ENCODE peak calls at places on chromosome 9, in ten cellular contexts. Z is HFF-Myc, T is transverse colon, G is GM06990, A is OCI-LY7, Y is GM23338, N is lower leg skin, X is esophagus squamous epithelium, H is esophagus muscularis mucosa, P is cardiac fibroblast. J is an unnamed sample.
A peak's percentile ranks its signal among the peaks of the same experiment; 100 is the strongest.

GRCh38 chr9:14749738-14750137 is 27.2 kb upstream of the CER1 start:
- DNase-seq in Z (no peak), T (no peak), G (no peak), A (no peak), Y (peak; percentile 17), N (no peak), X (no peak), H (no peak), P (no peak), J (no peak)

GRCh38 chr9:4755026-4755609 is 14.1 kb upstream of the AK3 start:
- DNase-seq in Z (no peak), T (no peak), G (no peak), A (no peak), Y (no peak), N (no peak), X (no peak), H (no peak), P (no peak), J (no peak)

GRCh38 chr9:93665566-93666278 is 89.3 kb downstream of the PHF2 start:
- DNase-seq in Z (no peak), T (peak; percentile 5), G (no peak), A (no peak), Y (no peak), N (no peak), X (no peak), H (no peak), P (no peak), J (no peak)

GRCh38 chr9:32930486-32930885 is 70.9 kb downstream of the APTX start:
- DNase-seq in Z (no peak), T (no peak), G (no peak), A (no peak), Y (no peak), N (no peak), X (no peak), H (no peak), P (no peak), J (no peak)

GRCh38 chr9:77534376-77535057 is 113.6 kb downstream of the GNA14 start:
- DNase-seq in Z (no peak), T (no peak), G (no peak), A (no peak), Y (peak; percentile 75), N (no peak), X (no peak), H (no peak), P (peak; percentile 35), J (no peak)

GRCh38 chr9:32431940-32432555 is 47.6 kb downstream of the ACO1 start:
- DNase-seq in Z (peak; percentile 22), T (peak; percentile 38), G (no peak), A (peak; percentile 35), Y (peak; percentile 60), N (no peak), X (no peak), H (no peak), P (peak; percentile 66), J (no peak)

GRCh38 chr9:5976668-5977397 is 38.6 kb downstream of the RANBP6 start:
- DNase-seq in Z (no peak), T (no peak), G (peak; percentile 3), A (no peak), Y (no peak), N (no peak), X (no peak), H (no peak), P (peak; percentile 5), J (no peak)

GRCh38 chr9:127155314-127155713 is 32.9 kb upstream of the ANGPTL2 start:
- DNase-seq in Z (no peak), T (no peak), G (no peak), A (no peak), Y (no peak), N (no peak), X (no peak), H (peak; percentile 53), P (no peak), J (no peak)

GRCh38 chr9:6842584-6842947 is 84.8 kb downstream of the KDM4C start:
- DNase-seq in Z (no peak), T (no peak), G (no peak), A (no peak), Y (no peak), N (no peak), X (no peak), H (no peak), P (peak; percentile 40), J (no peak)

GRCh38 chr9:20624201-20625002 is 2.1 kb upstream of the MLLT3 start:
- DNase-seq in Z (peak; percentile 65), T (peak; percentile 65), G (peak; percentile 33), A (peak; percentile 75), Y (peak; percentile 88), N (peak; percentile 47), X (no peak), H (no peak), P (peak; percentile 87), J (peak; percentile 1)

DNA sequence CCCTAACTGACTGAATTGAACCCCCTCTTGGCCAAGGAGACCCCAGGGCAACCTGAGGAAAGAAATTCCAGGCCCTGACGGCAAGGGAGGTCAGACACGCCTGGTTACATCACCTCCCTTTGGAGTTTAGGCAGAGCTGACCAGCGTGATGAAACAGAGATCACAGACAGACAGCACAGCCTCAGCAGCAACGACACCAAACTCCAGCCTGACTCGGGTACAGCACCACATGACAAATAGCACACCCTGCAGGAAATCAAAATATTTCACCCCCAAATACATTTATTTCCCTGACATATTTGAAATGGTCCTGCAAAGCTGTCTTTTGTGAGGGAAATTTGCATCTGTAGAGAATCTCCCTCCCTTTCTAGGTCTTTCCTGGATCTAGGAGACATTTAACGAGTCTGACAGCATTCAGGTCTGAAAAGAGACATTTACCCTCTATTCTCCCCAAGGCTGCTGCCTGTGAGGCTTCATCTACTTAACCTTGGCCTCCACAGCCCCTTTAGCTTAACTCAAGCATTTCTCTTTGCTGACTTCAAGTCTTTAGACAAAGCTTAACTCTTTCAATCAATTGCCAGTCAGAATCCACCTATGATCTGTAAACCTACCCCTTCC is 2.6 kb downstream of the QSOX2 start:
- DNase-seq in Z (no peak), T (no peak), G (no peak), A (peak; percentile 65), Y (peak; percentile 38), N (no peak), X (no peak), H (no peak), P (no peak), J (no peak)
- H3K4me3 ChIP-seq in Z (no peak overlapping the region), T (no peak overlapping the region), G (peak overlapping the region; percentile 93), A (peak overlapping the region; percentile 98), Y (peak overlapping the region; percentile 84), N (no peak overlapping the region), X (no peak overlapping the region), H (no peak overlapping the region), P (no peak overlapping the region), J (no peak overlapping the region)

DNA sequence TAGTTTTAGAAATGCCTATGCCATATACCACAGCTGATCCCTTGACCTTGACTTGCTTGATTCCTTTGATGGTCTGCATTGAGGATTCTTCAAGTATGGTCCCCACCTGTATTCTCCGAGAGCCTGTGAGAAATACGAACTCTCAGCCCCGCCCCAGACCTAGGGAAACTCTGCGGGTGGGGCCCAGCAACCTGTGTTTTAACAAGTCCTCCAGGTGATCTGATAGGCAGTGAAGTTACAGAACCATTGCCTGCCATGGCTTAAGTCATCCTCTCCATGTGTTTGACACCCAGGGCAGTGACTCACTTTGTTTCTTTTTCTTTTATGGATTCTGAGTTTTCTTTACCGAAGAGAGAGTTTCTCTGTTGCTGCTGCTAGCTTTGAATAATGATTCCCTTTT is 18.5 kb downstream of the FRMPD1 start:
- DNase-seq in Z (no peak), T (no peak), G (no peak), A (no peak), Y (peak; percentile 45), N (no peak), X (no peak), H (no peak), P (no peak), J (no peak)
- H3K4me3 ChIP-seq in Z (no peak overlapping the region), T (no peak overlapping the region), G (no peak overlapping the region), A (no peak overlapping the region), Y (no peak overlapping the region), N (no peak overlapping the region), X (no peak overlapping the region), H (no peak overlapping the region), P (no peak overlapping the region), J (no peak overlapping the region)

GRCh38 chr9:114619205-114619758 is 8.2 kb downstream of the TMEM268 start:
- DNase-seq in Z (no peak), T (no peak), G (peak; percentile 34), A (peak; percentile 37), Y (no peak), N (no peak), X (no peak), H (no peak), P (no peak), J (no peak)
- H3K4me3 ChIP-seq in Z (no peak overlapping the region), T (peak overlapping the region; percentile 16), G (peak overlapping the region; percentile 49), A (peak overlapping the region; percentile 14), Y (no peak overlapping the region), N (no peak overlapping the region), X (peak overlapping the region; percentile 52), H (no peak overlapping the region), P (no peak overlapping the region), J (no peak overlapping the region)

GRCh38 chr9:132586830-132587483 is 4.6 kb downstream of the BARHL1 start:
- DNase-seq in Z (no peak), T (no peak), G (no peak), A (no peak), Y (peak; percentile 60), N (no peak), X (no peak), H (no peak), P (no peak), J (no peak)
- H3K4me3 ChIP-seq in Z (no peak overlapping the region), T (no peak overlapping the region), G (no peak overlapping the region), A (no peak overlapping the region), Y (peak overlapping the region; percentile 48), N (no peak overlapping the region), X (no peak overlapping the region), H (no peak overlapping the region), P (no peak overlapping the region), J (no peak overlapping the region)

GRCh38 chr9:130837002-130837511 is 2.0 kb downstream of the ABL1 start:
- DNase-seq in Z (no peak), T (no peak), G (no peak), A (no peak), Y (no peak), N (no peak), X (no peak), H (no peak), P (peak; percentile 57), J (no peak)
- H3K4me3 ChIP-seq in Z (peak overlapping the region; percentile 82), T (peak overlapping the region; percentile 70), G (no peak overlapping the region), A (no peak overlapping the region), Y (peak overlapping the region; percentile 95), N (no peak overlapping the region), X (peak overlapping the region; percentile 75), H (peak overlapping the region; percentile 78), P (peak overlapping the region; percentile 67), J (no peak overlapping the region)

GRCh38 chr9:87063883-87064282 is 116.6 kb upstream of the GAS1 start:
- DNase-seq in Z (no peak), T (no peak), G (no peak), A (no peak), Y (no peak), N (no peak), X (no peak), H (no peak), P (peak; percentile 88), J (no peak)
- H3K4me3 ChIP-seq in Z (no peak overlapping the region), T (no peak overlapping the region), G (no peak overlapping the region), A (no peak overlapping the region), Y (no peak overlapping the region), N (no peak overlapping the region), X (no peak overlapping the region), H (no peak overlapping the region), P (no peak overlapping the region), J (no peak overlapping the region)